ENCODE peak calls at places on chromosomes 6 and 20, in ten cellular contexts. Z is spleen, L is cardiac muscle cell, F is endothelial cell of umbilical vein, W is uterus, J is lower leg skin, A is ovary, S is HL-60, P is astrocyte of the spinal cord, N is Peyer's patch. D is an unnamed sample.

GRCh38 chr6:135850882-135851281 is 619 bp upstream of the PDE7B start:
- DNase-seq in W (no peak), F (no peak), S (no peak), Z (no peak), L (no peak), A (peak; percentile 36), J (no peak), N (no peak), P (no peak), D (no peak)

GRCh38 chr6:157762636-157763035 is 60.4 kb upstream of the SNX9 start:
- DNase-seq in N (peak; percentile 75), Z (no peak), L (no peak), S (no peak), F (peak; percentile 39), J (no peak), W (no peak), P (no peak), A (no peak), D (no peak)

GRCh38 chr6:2028457-2029038 is 216.9 kb downstream of the GMDS start:
- DNase-seq in P (no peak), S (peak; percentile 29), W (no peak), A (no peak), F (peak; percentile 79), L (no peak), Z (no peak), J (no peak), N (no peak), D (no peak)

GRCh38 chr6:88748141-88748540 is 215.3 kb downstream of the RNGTT start:
- DNase-seq in N (no peak), J (no peak), F (no peak), P (no peak), W (no peak), S (no peak), L (peak; percentile 43), A (no peak), Z (no peak), D (no peak)

GRCh38 chr20:43409041-43409913 is 48.4 kb upstream of the SRSF6 start:
- DNase-seq in S (peak; percentile 20), P (peak; percentile 20), L (peak; percentile 74), F (peak; percentile 38), Z (no peak), J (no peak), W (no peak), N (no peak), A (no peak), D (peak; percentile 24)

GRCh38 chr6:26224940-26225847 is 138.0 kb downstream of the HFE start:
- DNase-seq in A (peak; percentile 65), F (peak; percentile 89), N (no peak), L (peak; percentile 94), W (no peak), J (no peak), P (peak; percentile 96), Z (peak; percentile 82), S (no peak), D (peak; percentile 80)

GRCh38 chr6:18360188-18360587 is 27.0 kb upstream of the RNF144B start:
- DNase-seq in N (no peak), L (no peak), A (no peak), P (no peak), W (no peak), S (no peak), Z (no peak), J (no peak), F (no peak), D (no peak)

GRCh38 chr6:11473008-11473740 is 64.4 kb upstream of the TMEM170B start:
- DNase-seq in S (no peak), F (no peak), P (no peak), Z (no peak), J (no peak), W (no peak), L (peak; percentile 29), N (no peak), A (no peak), D (no peak)

GRCh38 chr20:39855056-39855455 is 834.0 kb downstream of the MAFB start:
- DNase-seq in P (no peak), J (no peak), A (no peak), N (no peak), S (no peak), L (peak; percentile 6), F (no peak), Z (no peak), W (no peak), D (no peak)

DNA sequence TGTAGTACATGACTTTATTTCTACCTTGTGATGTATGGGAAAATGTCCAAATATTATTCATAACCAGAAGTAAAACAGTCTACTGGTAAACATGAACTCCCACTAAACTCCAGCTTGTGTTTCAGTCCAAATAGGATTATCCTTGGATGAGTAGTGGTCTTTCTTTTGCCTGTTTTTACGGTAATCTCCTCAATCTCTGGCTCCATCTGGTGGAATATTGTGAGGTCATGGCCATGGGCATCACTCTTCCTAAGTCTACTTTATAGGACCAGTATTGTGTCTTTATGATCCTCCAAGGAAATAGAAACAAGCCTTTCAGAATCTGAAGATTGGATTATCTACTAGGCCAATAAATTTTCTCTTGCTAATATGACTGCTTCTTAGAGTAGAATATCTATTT is 505.0 kb downstream of the BMP2 start:
- DNase-seq in A (no peak), J (no peak), F (peak; percentile 15), P (peak; percentile 21), S (no peak), L (no peak), W (no peak), Z (no peak), N (no peak), D (no peak)
- TF ChIP-seq CTCF in A (no peak), J (no peak), F (no peak), P (peak; percentile 54), S (no peak), L (peak; percentile 11), W (no peak), Z (no peak), N (no peak), D (peak; percentile 10)

GRCh38 chr6:73129653-73130443 is 95.4 kb downstream of the KHDC1L start:
- DNase-seq in A (peak; percentile 58), S (peak; percentile 84), N (peak; percentile 89), F (peak; percentile 59), J (peak; percentile 68), Z (peak; percentile 92), P (peak; percentile 73), W (peak; percentile 54), L (peak; percentile 84), D (peak; percentile 83)
- H3K4me3 ChIP-seq in A (no peak overlapping the region), S (no peak overlapping the region), N (no peak overlapping the region), F (no peak overlapping the region), J (no peak overlapping the region), Z (no peak overlapping the region), P (no peak overlapping the region), W (no peak overlapping the region), L (no peak overlapping the region), D (no peak overlapping the region)

DNA sequence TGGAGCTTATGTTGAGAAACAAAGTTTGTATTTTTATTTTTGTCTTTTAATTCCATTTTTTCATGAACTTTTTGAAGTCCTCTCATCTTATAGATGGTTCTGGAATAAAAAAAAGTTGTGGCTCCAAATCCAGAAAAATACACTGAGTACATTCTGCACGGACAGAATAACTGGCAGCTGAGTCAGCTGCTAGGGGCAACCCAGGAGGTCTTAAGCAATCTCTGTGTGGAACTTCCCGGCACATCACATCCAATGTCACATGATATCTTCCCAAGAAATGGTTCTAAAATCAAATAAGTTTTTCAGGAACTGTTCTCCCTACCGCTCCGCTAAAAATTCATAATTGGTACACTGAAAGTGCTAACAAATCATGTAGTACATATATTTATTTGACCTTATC is 29.8 kb downstream of the SLC13A3 start:
- DNase-seq in A (no peak), Z (no peak), W (no peak), P (peak; percentile 54), S (no peak), F (no peak), J (no peak), N (no peak), L (peak; percentile 85), D (no peak)
- TF ChIP-seq CTCF in A (no peak), Z (no peak), W (no peak), P (no peak), S (no peak), F (no peak), J (no peak), N (no peak), L (no peak), D (no peak)

DNA sequence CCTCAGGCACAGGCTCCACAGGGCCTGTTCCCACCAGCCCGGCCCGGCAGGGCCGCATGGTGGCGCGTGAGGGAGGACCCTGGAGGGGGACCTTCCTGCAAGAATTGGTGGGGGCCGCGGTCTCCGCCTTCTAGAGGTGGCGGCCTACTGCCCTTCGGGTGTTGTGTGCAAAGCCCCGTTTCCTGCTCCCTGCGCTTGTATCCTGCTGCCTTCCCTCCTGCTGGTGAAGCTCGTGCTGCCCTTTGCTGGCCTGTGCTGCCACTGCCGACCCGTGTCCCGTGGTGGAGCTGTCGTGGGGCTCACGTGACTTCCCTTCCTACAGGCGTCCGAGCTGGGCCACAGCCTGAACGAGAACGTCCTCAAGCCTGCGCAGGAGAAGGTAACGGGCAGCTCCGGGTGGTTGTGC is 8.4 kb upstream of the COL20A1 start:
- DNase-seq in L (no peak), F (no peak), N (no peak), Z (no peak), A (no peak), J (no peak), W (no peak), P (no peak), S (no peak), D (no peak)
- H3K4me3 ChIP-seq in L (no peak overlapping the region), F (no peak overlapping the region), N (no peak overlapping the region), Z (peak overlapping the region; percentile 9), A (no peak overlapping the region), J (no peak overlapping the region), W (no peak overlapping the region), P (no peak overlapping the region), S (no peak overlapping the region), D (no peak overlapping the region)

D was measured in mammary epithelial cell.